ENCODE peak calls at places on chromosomes 3 and 15, in six cellular contexts. One of them, this sample, is unnamed.

GRCh38 chr3:159807137-159808028 is 181.3 kb upstream of the IL12A start:
- DNase-seq in lung: no peak
- DNase-seq in CD4-positive, alpha-beta T cell: no peak
- DNase-seq in HCT116: no peak
- DNase-seq in cardiac muscle cell: no peak
- DNase-seq in HFFc6: no peak
- DNase-seq in this sample: no peak

GRCh38 chr15:90154861-90155626 is 46.1 kb upstream of the SEMA4B start:
- DNase-seq in lung: peak; percentile 47
- DNase-seq in CD4-positive, alpha-beta T cell: no peak
- DNase-seq in HCT116: no peak
- DNase-seq in cardiac muscle cell: no peak
- DNase-seq in HFFc6: peak; percentile 91
- DNase-seq in this sample: no peak

GRCh38 chr3:112775011-112775742 is 71.5 kb downstream of the CD200R1L start:
- DNase-seq in lung: no peak
- DNase-seq in CD4-positive, alpha-beta T cell: no peak
- DNase-seq in HCT116: no peak
- DNase-seq in cardiac muscle cell: no peak
- DNase-seq in HFFc6: peak; percentile 5
- DNase-seq in this sample: no peak

GRCh38 chr3:125186261-125186770 is 26.2 kb downstream of the SLC12A8 start:
- DNase-seq in lung: no peak
- DNase-seq in CD4-positive, alpha-beta T cell: no peak
- DNase-seq in HCT116: no peak
- DNase-seq in cardiac muscle cell: peak; percentile 51
- DNase-seq in HFFc6: no peak
- DNase-seq in this sample: no peak

GRCh38 chr3:38131621-38132369 is 5.1 kb downstream of the ACAA1 start:
- DNase-seq in lung: no peak
- DNase-seq in CD4-positive, alpha-beta T cell: no peak
- DNase-seq in HCT116: no peak
- DNase-seq in cardiac muscle cell: peak; percentile 59
- DNase-seq in HFFc6: peak; percentile 13
- DNase-seq in this sample: no peak

GRCh38 chr3:45560270-45561020 is 34.1 kb upstream of the LIMD1 start:
- DNase-seq in lung: no peak
- DNase-seq in CD4-positive, alpha-beta T cell: no peak
- DNase-seq in HCT116: no peak
- DNase-seq in cardiac muscle cell: no peak
- DNase-seq in HFFc6: no peak
- DNase-seq in this sample: no peak

GRCh38 chr3:114899186-114899931 is 247.7 kb downstream of the ZBTB20 start:
- DNase-seq in lung: peak; percentile 48
- DNase-seq in CD4-positive, alpha-beta T cell: no peak
- DNase-seq in HCT116: no peak
- DNase-seq in cardiac muscle cell: peak; percentile 11
- DNase-seq in HFFc6: no peak
- DNase-seq in this sample: no peak

GRCh38 chr3:184765730-184766074 is 46.3 kb upstream of the VPS8 start:
- DNase-seq in lung: no peak
- DNase-seq in CD4-positive, alpha-beta T cell: no peak
- DNase-seq in HCT116: no peak
- DNase-seq in cardiac muscle cell: no peak
- DNase-seq in HFFc6: no peak
- DNase-seq in this sample: no peak

GRCh38 chr15:58360421-58361090 is 71.2 kb upstream of the LIPC start:
- DNase-seq in lung: no peak
- DNase-seq in CD4-positive, alpha-beta T cell: no peak
- DNase-seq in HCT116: no peak
- DNase-seq in cardiac muscle cell: no peak
- DNase-seq in HFFc6: no peak
- DNase-seq in this sample: no peak

GRCh38 chr3:171833775-171834460 is 9.2 kb upstream of the TMEM212 start:
- DNase-seq in lung: no peak
- DNase-seq in CD4-positive, alpha-beta T cell: no peak
- DNase-seq in HCT116: no peak
- DNase-seq in cardiac muscle cell: no peak
- DNase-seq in HFFc6: peak; percentile 43
- DNase-seq in this sample: no peak

GRCh38 chr15:22958487-22959280 is 21.5 kb downstream of the CYFIP1 start:
- DNase-seq in lung: no peak
- DNase-seq in CD4-positive, alpha-beta T cell: no peak
- DNase-seq in HCT116: no peak
- DNase-seq in cardiac muscle cell: no peak
- DNase-seq in HFFc6: no peak
- DNase-seq in this sample: no peak

GRCh38 chr3:45590822-45591546 is 3.6 kb upstream of the LIMD1 start:
- DNase-seq in lung: no peak
- DNase-seq in CD4-positive, alpha-beta T cell: no peak
- DNase-seq in HCT116: no peak
- DNase-seq in cardiac muscle cell: no peak
- DNase-seq in HFFc6: no peak
- DNase-seq in this sample: no peak

GRCh38 chr3:124064050-124064449 is 72.1 kb upstream of the ROPN1 start:
- DNase-seq in lung: no peak
- DNase-seq in CD4-positive, alpha-beta T cell: no peak
- DNase-seq in HCT116: no peak
- DNase-seq in cardiac muscle cell: no peak
- DNase-seq in HFFc6: no peak
- DNase-seq in this sample: no peak

DNA sequence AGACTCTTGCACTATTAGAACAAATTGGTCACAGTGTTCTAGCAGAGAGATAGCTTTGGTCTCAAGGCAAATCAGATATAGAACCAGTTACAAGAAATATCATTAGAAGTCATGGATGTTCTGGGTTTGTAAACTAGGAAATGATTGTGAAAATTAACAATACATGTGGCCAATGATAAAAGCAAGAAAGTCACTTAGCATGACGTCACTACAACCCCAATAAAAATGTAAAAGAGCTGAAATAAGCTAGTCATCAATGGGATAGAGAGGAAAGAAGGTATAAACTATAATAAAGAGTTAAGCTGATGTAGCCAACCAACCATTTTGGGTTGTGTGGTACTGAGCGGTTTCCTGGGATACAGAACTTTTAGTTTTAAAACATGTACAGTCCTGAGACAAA is 32.1 kb upstream of the KCNH8 start:
- DNase-seq in lung: no peak
- DNase-seq in CD4-positive, alpha-beta T cell: no peak
- DNase-seq in HCT116: no peak
- DNase-seq in cardiac muscle cell: no peak
- DNase-seq in HFFc6: no peak
- DNase-seq in this sample: no peak
- TF ChIP-seq CTCF in lung: no peak
- TF ChIP-seq CTCF in CD4-positive, alpha-beta T cell: no peak
- TF ChIP-seq CTCF in HCT116: no peak
- TF ChIP-seq CTCF in cardiac muscle cell: no peak
- TF ChIP-seq CTCF in HFFc6: no peak
- TF ChIP-seq CTCF in this sample: no peak

GRCh38 chr15:42508263-42508690 is 12.8 kb downstream of the SNAP23 start:
- DNase-seq in lung: no peak
- DNase-seq in CD4-positive, alpha-beta T cell: no peak
- DNase-seq in HCT116: no peak
- DNase-seq in cardiac muscle cell: peak; percentile 14
- DNase-seq in HFFc6: no peak
- DNase-seq in this sample: no peak
- TF ChIP-seq CTCF in lung: no peak
- TF ChIP-seq CTCF in CD4-positive, alpha-beta T cell: no peak
- TF ChIP-seq CTCF in HCT116: no peak
- TF ChIP-seq CTCF in cardiac muscle cell: no peak
- TF ChIP-seq CTCF in HFFc6: no peak
- TF ChIP-seq CTCF in this sample: no peak

GRCh38 chr3:126270145-126270811 is 86.9 kb downstream of the KLF15 start:
- DNase-seq in lung: peak; percentile 86
- DNase-seq in CD4-positive, alpha-beta T cell: no peak
- DNase-seq in HCT116: no peak
- DNase-seq in cardiac muscle cell: no peak
- DNase-seq in HFFc6: no peak
- DNase-seq in this sample: no peak
- TF ChIP-seq CTCF in lung: no peak
- TF ChIP-seq CTCF in CD4-positive, alpha-beta T cell: no peak
- TF ChIP-seq CTCF in HCT116: no peak
- TF ChIP-seq CTCF in cardiac muscle cell: no peak
- TF ChIP-seq CTCF in HFFc6: no peak
- TF ChIP-seq CTCF in this sample: no peak

GRCh38 chr3:143650120-143650519 is 198.1 kb downstream of the SLC9A9 start:
- DNase-seq in lung: no peak
- DNase-seq in CD4-positive, alpha-beta T cell: no peak
- DNase-seq in HCT116: no peak
- DNase-seq in cardiac muscle cell: no peak
- DNase-seq in HFFc6: no peak
- DNase-seq in this sample: no peak

GRCh38 chr3:143648218-143648617 is 200.1 kb downstream of the SLC9A9 start:
- DNase-seq in lung: no peak
- DNase-seq in CD4-positive, alpha-beta T cell: no peak
- DNase-seq in HCT116: no peak
- DNase-seq in cardiac muscle cell: no peak
- DNase-seq in HFFc6: no peak
- DNase-seq in this sample: no peak

GRCh38 chr3:143652118-143652517 is 196.2 kb downstream of the SLC9A9 start:
- DNase-seq in lung: no peak
- DNase-seq in CD4-positive, alpha-beta T cell: no peak
- DNase-seq in HCT116: no peak
- DNase-seq in cardiac muscle cell: no peak
- DNase-seq in HFFc6: no peak
- DNase-seq in this sample: no peak

GRCh38 chr3:143650827-143651226 is 197.4 kb downstream of the SLC9A9 start:
- DNase-seq in lung: no peak
- DNase-seq in CD4-positive, alpha-beta T cell: no peak
- DNase-seq in HCT116: no peak
- DNase-seq in cardiac muscle cell: no peak
- DNase-seq in HFFc6: no peak
- DNase-seq in this sample: no peak

DNA sequence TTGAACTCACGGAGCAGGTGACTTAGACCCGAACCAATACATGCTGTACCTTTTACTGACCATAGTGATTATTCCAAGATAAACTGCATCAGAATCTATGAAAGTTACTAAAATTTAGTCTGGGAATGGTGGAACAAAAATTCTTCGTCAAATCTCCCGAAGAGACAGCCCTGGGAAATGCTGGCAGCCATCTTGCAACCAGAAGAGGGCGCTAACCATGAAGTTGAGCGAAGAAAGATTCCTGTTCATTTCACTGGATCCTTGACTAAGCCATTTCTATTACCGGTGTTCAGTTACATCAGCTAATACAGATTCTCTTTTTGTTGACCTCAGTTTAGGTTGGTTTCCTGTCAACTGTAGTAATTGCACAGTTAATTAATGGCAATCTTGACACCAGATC is 199.6 kb downstream of the SLC9A9 start:
- DNase-seq in lung: no peak
- DNase-seq in CD4-positive, alpha-beta T cell: no peak
- DNase-seq in HCT116: peak; percentile 19
- DNase-seq in cardiac muscle cell: peak; percentile 3
- DNase-seq in HFFc6: no peak
- DNase-seq in this sample: no peak
- TF ChIP-seq CTCF in lung: no peak
- TF ChIP-seq CTCF in CD4-positive, alpha-beta T cell: peak; percentile 13
- TF ChIP-seq CTCF in HCT116: peak; percentile 28
- TF ChIP-seq CTCF in cardiac muscle cell: peak; percentile 28
- TF ChIP-seq CTCF in HFFc6: peak; percentile 55
- TF ChIP-seq CTCF in this sample: peak; percentile 46

GRCh38 chr3:197686899-197687298 is 49.8 kb downstream of the RUBCN start:
- DNase-seq in lung: no peak
- DNase-seq in CD4-positive, alpha-beta T cell: no peak
- DNase-seq in HCT116: no peak
- DNase-seq in cardiac muscle cell: no peak
- DNase-seq in HFFc6: no peak
- DNase-seq in this sample: no peak

GRCh38 chr3:197687570-197687969 is 49.1 kb downstream of the RUBCN start:
- DNase-seq in lung: no peak
- DNase-seq in CD4-positive, alpha-beta T cell: no peak
- DNase-seq in HCT116: no peak
- DNase-seq in cardiac muscle cell: no peak
- DNase-seq in HFFc6: no peak
- DNase-seq in this sample: no peak

GRCh38 chr3:197683191-197683590 is 53.5 kb downstream of the RUBCN start:
- DNase-seq in lung: no peak
- DNase-seq in CD4-positive, alpha-beta T cell: no peak
- DNase-seq in HCT116: no peak
- DNase-seq in cardiac muscle cell: no peak
- DNase-seq in HFFc6: no peak
- DNase-seq in this sample: no peak

GRCh38 chr3:197680955-197681521 is 55.7 kb downstream of the RUBCN start:
- DNase-seq in lung: no peak
- DNase-seq in CD4-positive, alpha-beta T cell: no peak
- DNase-seq in HCT116: no peak
- DNase-seq in cardiac muscle cell: no peak
- DNase-seq in HFFc6: no peak
- DNase-seq in this sample: no peak

DNA sequence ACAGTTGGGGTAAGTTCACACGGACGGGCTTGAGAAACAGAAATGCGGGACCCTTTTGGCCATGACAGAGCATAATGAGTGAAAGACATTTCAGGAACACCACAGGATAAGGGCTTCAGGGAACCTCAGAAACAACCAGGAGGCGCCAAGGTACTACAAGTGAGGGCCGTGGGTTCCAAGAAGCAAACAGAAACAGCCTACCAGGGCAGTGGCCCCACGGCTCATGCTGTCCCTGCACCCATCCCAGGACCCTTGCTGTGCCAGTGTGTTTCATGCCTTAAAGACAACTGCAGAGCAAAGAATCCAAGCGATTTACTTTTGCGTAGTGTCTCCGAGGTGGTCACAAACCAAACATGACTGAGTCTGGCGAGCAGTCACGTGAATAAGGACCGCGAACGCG is 54.0 kb downstream of the RUBCN start:
- DNase-seq in lung: no peak
- DNase-seq in CD4-positive, alpha-beta T cell: no peak
- DNase-seq in HCT116: no peak
- DNase-seq in cardiac muscle cell: peak; percentile 6
- DNase-seq in HFFc6: no peak
- DNase-seq in this sample: no peak
- TF ChIP-seq CTCF in lung: no peak
- TF ChIP-seq CTCF in CD4-positive, alpha-beta T cell: no peak
- TF ChIP-seq CTCF in HCT116: peak; percentile 12
- TF ChIP-seq CTCF in cardiac muscle cell: no peak
- TF ChIP-seq CTCF in HFFc6: no peak
- TF ChIP-seq CTCF in this sample: no peak